ENCODE peak calls at places on chromosomes 3 and 15, in seven cellular contexts. Z is AG09309; O is NCI-H1105; U is transverse colon; Y is CD4-positive, alpha-beta T cell; J is effector memory CD4-positive, alpha-beta T cell; C is T-helper 2 cell. P is an unnamed sample.

GRCh38 chr3:86923071-86923476 is 67.9 kb downstream of the VGLL3 start:
- DNase-seq in Z (peak; percentile 64), O (no peak), U (no peak), Y (no peak), J (no peak), C (no peak), P (no peak)

GRCh38 chr3:46965151-46965550 is 11.4 kb downstream of the CCDC12 start:
- DNase-seq in Z (no peak), O (no peak), U (peak; percentile 20), Y (no peak), J (no peak), C (no peak), P (no peak)

GRCh38 chr15:79091204-79091867 is 756 bp upstream of the RASGRF1 start:
- DNase-seq in Z (no peak), O (no peak), U (no peak), Y (no peak), J (no peak), C (no peak), P (no peak)

GRCh38 chr3:5006755-5007202 is 27.5 kb downstream of the BHLHE40 start:
- DNase-seq in Z (no peak), O (no peak), U (no peak), Y (peak; percentile 53), J (peak; percentile 76), C (peak; percentile 44), P (no peak)

GRCh38 chr15:71282086-71282485 is 166.8 kb downstream of the THSD4 start:
- DNase-seq in Z (peak; percentile 60), O (no peak), U (no peak), Y (no peak), J (no peak), C (no peak), P (no peak)

GRCh38 chr15:77024273-77025065 is 29.5 kb downstream of the PSTPIP1 start:
- DNase-seq in Z (no peak), O (peak; percentile 13), U (peak; percentile 72), Y (peak; percentile 65), J (peak; percentile 49), C (peak; percentile 48), P (peak; percentile 19)

GRCh38 chr3:56611364-56611763 is 54.4 kb downstream of the CCDC66 start:
- DNase-seq in Z (no peak), O (no peak), U (no peak), Y (no peak), J (no peak), C (no peak), P (no peak)

GRCh38 chr15:73069109-73069508 is 16.8 kb downstream of the NEO1 start:
- DNase-seq in Z (no peak), O (no peak), U (no peak), Y (no peak), J (no peak), C (no peak), P (no peak)

GRCh38 chr15:63601026-63601726 is 4.0 kb downstream of the FBXL22 start:
- DNase-seq in Z (no peak), O (no peak), U (peak; percentile 55), Y (peak; percentile 55), J (peak; percentile 56), C (peak; percentile 54), P (no peak)